ENCODE peak calls at places on chromosome 5, in six cellular contexts. Z is NCI-H774, N is progenitor cell of endocrine pancreas, L is HFF-Myc, T is NCI-H1105, W is mesothelial cell of epicardium. U is an unnamed sample.

GRCh38 chr5:14671414-14671813 is 6.9 kb downstream of the OTULIN start:
- DNase-seq in Z (peak), N (no peak), L (no peak), T (no peak), W (no peak), U (no peak)

GRCh38 chr5:139404484-139404840 is 573 bp upstream of the SPATA24 start:
- DNase-seq in Z (no peak), N (no peak), L (no peak), T (no peak), W (no peak), U (no peak)

GRCh38 chr5:136016945-136017530 is 11.8 kb upstream of the TGFBI start:
- DNase-seq in Z (no peak), N (no peak), L (no peak), T (peak), W (no peak), U (no peak)

GRCh38 chr5:59296317-59297264 is 596.9 kb downstream of the PDE4D start:
- DNase-seq in Z (no peak), N (no peak), L (no peak), T (no peak), W (no peak), U (no peak)

GRCh38 chr5:39775058-39775457 is 350.3 kb upstream of the DAB2 start:
- DNase-seq in Z (no peak), N (no peak), L (no peak), T (no peak), W (no peak), U (no peak)

GRCh38 chr5:65727491-65728156 is 5.6 kb downstream of the NLN start:
- DNase-seq in Z (no peak), N (no peak), L (no peak), T (no peak), W (no peak), U (no peak)

GRCh38 chr5:137217599-137218200 is 281.4 kb downstream of the SPOCK1 start:
- DNase-seq in Z (no peak), N (no peak), L (no peak), T (no peak), W (no peak), U (no peak)

GRCh38 chr5:60856059-60856458 is 12.0 kb upstream of the ELOVL7 start:
- DNase-seq in Z (no peak), N (no peak), L (no peak), T (no peak), W (no peak), U (no peak)

GRCh38 chr5:79318935-79319614 is 83.1 kb downstream of the JMY start:
- DNase-seq in Z (no peak), N (no peak), L (peak), T (no peak), W (no peak), U (no peak)

GRCh38 chr5:109916481-109917153 is 226.9 kb downstream of the MAN2A1 start:
- DNase-seq in Z (no peak), N (no peak), L (no peak), T (no peak), W (no peak), U (no peak)

GRCh38 chr5:168972650-168973241 is 328.2 kb downstream of the SLIT3 start:
- DNase-seq in Z (no peak), N (no peak), L (no peak), T (no peak), W (no peak), U (no peak)

GRCh38 chr5:74641778-74642542 is 1.4 kb upstream of the ENC1 start:
- DNase-seq in Z (no peak), N (no peak), L (peak), T (no peak), W (peak), U (no peak)

GRCh38 chr5:124692324-124692723 is 54.1 kb downstream of the ZNF608 start:
- DNase-seq in Z (no peak), N (no peak), L (no peak), T (no peak), W (no peak), U (no peak)

GRCh38 chr5:88502179-88503064 is 233.8 kb upstream of the TMEM161B start:
- DNase-seq in Z (no peak), N (no peak), L (no peak), T (no peak), W (no peak), U (no peak)

GRCh38 chr5:172637122-172637580 is 3.9 kb upstream of the NEURL1B start:
- DNase-seq in Z (peak), N (no peak), L (no peak), T (peak), W (no peak), U (no peak)

GRCh38 chr5:40033411-40033810 is 608.6 kb upstream of the DAB2 start:
- DNase-seq in Z (no peak), N (no peak), L (no peak), T (no peak), W (no peak), U (no peak)

GRCh38 chr5:1522601-1523479 is 920 bp downstream of the LPCAT1 start:
- DNase-seq in Z (no peak), N (no peak), L (no peak), T (no peak), W (peak), U (no peak)

GRCh38 chr5:134120386-134121138 is 6.1 kb downstream of the TCF7 start:
- DNase-seq in Z (no peak), N (no peak), L (no peak), T (no peak), W (no peak), U (no peak)

GRCh38 chr5:60972225-60972624 is 27.2 kb downstream of the NDUFAF2 start:
- DNase-seq in Z (no peak), N (no peak), L (no peak), T (no peak), W (no peak), U (no peak)

GRCh38 chr5:98768160-98769005 is 5.1 kb upstream of the RGMB start:
- DNase-seq in Z (peak), N (peak), L (no peak), T (peak), W (no peak), U (peak)

GRCh38 chr5:114305402-114306207 is 56.3 kb upstream of the KCNN2 start:
- DNase-seq in Z (no peak), N (no peak), L (peak), T (no peak), W (no peak), U (no peak)

GRCh38 chr5:83494102-83494620 is 22.6 kb downstream of the VCAN start:
- DNase-seq in Z (no peak), N (no peak), L (no peak), T (no peak), W (no peak), U (no peak)

GRCh38 chr5:42798284-42799240 is 13.1 kb downstream of the SELENOP start:
- DNase-seq in Z (no peak), N (no peak), L (no peak), T (no peak), W (no peak), U (no peak)

GRCh38 chr5:35771321-35771720 is 85.4 kb upstream of the IL7R start:
- DNase-seq in Z (no peak), N (no peak), L (peak), T (no peak), W (no peak), U (no peak)

GRCh38 chr5:38463634-38464521 is 92.6 kb downstream of the LIFR start:
- DNase-seq in Z (no peak), N (no peak), L (peak), T (no peak), W (no peak), U (no peak)

GRCh38 chr5:174140452-174140851 is 94.9 kb downstream of the NSG2 start:
- DNase-seq in Z (no peak), N (no peak), L (no peak), T (no peak), W (no peak), U (no peak)

GRCh38 chr5:54385994-54386393 is 69.5 kb upstream of the HSPB3 start:
- DNase-seq in Z (no peak), N (no peak), L (no peak), T (no peak), W (no peak), U (no peak)

GRCh38 chr5:92836861-92837755 is 743.9 kb downstream of the NR2F1-AS1 start:
- DNase-seq in Z (no peak), N (no peak), L (peak), T (no peak), W (no peak), U (no peak)

GRCh38 chr5:130425405-130425804 is 521.1 kb downstream of the CHSY3 start:
- DNase-seq in Z (no peak), N (no peak), L (no peak), T (no peak), W (no peak), U (no peak)

GRCh38 chr5:94562327-94562971 is 56.0 kb downstream of the KIAA0825 start:
- DNase-seq in Z (peak), N (no peak), L (no peak), T (no peak), W (no peak), U (no peak)

GRCh38 chr5:3531320-3531986 is 64.2 kb upstream of the IRX1 start:
- DNase-seq in Z (no peak), N (no peak), L (no peak), T (no peak), W (no peak), U (no peak)

GRCh38 chr5:7329712-7330111 is 66.2 kb upstream of the ADCY2 start:
- DNase-seq in Z (no peak), N (no peak), L (no peak), T (no peak), W (no peak), U (no peak)

GRCh38 chr5:36450229-36451024 is 148.7 kb upstream of the RANBP3L start:
- DNase-seq in Z (no peak), N (no peak), L (no peak), T (no peak), W (no peak), U (no peak)

GRCh38 chr5:38673671-38674071 is 117.2 kb upstream of the LIFR start:
- DNase-seq in Z (no peak), N (no peak), L (peak), T (no peak), W (no peak), U (no peak)